ENCODE peak calls at places on chromosomes 4 and X, in nine cellular contexts. E, R, T, N, C, V, D, U and H are unnamed samples.

GRCh38 chr4:76011700-76012387 is 4.5 kb upstream of the CXCL9 start:
- DNase-seq in E (no peak), R (peak), T (peak), N (peak), C (no peak), V (no peak), D (peak), U (no peak), H (no peak)

GRCh38 chr4:35465096-35465495 is 779.2 kb downstream of the ARAP2 start:
- DNase-seq in E (no peak), R (no peak), T (no peak), N (no peak), C (no peak), V (no peak), D (no peak), U (no peak), H (no peak)

GRCh38 chr4:167282171-167282864 is 48.0 kb upstream of the SPOCK3 start:
- DNase-seq in E (no peak), R (no peak), T (no peak), N (no peak), C (no peak), V (no peak), D (no peak), U (no peak), H (no peak)

GRCh38 chr4:155541716-155542115 is 124.9 kb upstream of the GUCY1A1 start:
- DNase-seq in E (no peak), R (peak), T (no peak), N (no peak), C (no peak), V (no peak), D (no peak), U (no peak), H (no peak)

GRCh38 chrX:47361538-47362511 is 8.6 kb upstream of the ZNF157 start:
- DNase-seq in E (peak), R (peak), T (peak), N (peak), C (peak), V (peak), D (peak), U (peak), H (peak)

GRCh38 chr4:10299601-10300000 is 157.6 kb downstream of the ZNF518B start:
- DNase-seq in E (no peak), R (no peak), T (no peak), N (no peak), C (no peak), V (no peak), D (no peak), U (no peak), H (no peak)

GRCh38 chrX:140091276-140091886 is 126.1 kb upstream of the CXorf66 start:
- DNase-seq in E (no peak), R (no peak), T (no peak), N (peak), C (peak), V (peak), D (peak), U (no peak), H (peak)

GRCh38 chrX:112866175-112866574 is 25.5 kb upstream of the AMOT start:
- DNase-seq in E (no peak), R (peak), T (no peak), N (no peak), C (no peak), V (no peak), D (no peak), U (no peak), H (no peak)

GRCh38 chrX:92232182-92232581 is 453.0 kb downstream of the PCDH11X start:
- DNase-seq in E (peak), R (peak), T (no peak), N (no peak), C (no peak), V (no peak), D (no peak), U (no peak), H (peak)
- TF ChIP-seq CTCF in E (peak), R (peak), T (no peak), N (no peak), C (peak), V (no peak), D (peak), U (peak), H (peak)

GRCh38 chr4:147616849-147617172 is 386 bp upstream of the TMEM184C start:
- DNase-seq in E (no peak), R (no peak), T (no peak), N (no peak), C (no peak), V (no peak), D (no peak), U (no peak), H (no peak)

GRCh38 chr4:147620315-147620714 is 3.1 kb downstream of the TMEM184C start:
- DNase-seq in E (peak), R (no peak), T (no peak), N (no peak), C (no peak), V (no peak), D (no peak), U (no peak), H (no peak)

GRCh38 chr4:147617841-147618421 is 734 bp downstream of the TMEM184C start:
- DNase-seq in E (no peak), R (no peak), T (no peak), N (no peak), C (no peak), V (no peak), D (no peak), U (no peak), H (no peak)

DNA sequence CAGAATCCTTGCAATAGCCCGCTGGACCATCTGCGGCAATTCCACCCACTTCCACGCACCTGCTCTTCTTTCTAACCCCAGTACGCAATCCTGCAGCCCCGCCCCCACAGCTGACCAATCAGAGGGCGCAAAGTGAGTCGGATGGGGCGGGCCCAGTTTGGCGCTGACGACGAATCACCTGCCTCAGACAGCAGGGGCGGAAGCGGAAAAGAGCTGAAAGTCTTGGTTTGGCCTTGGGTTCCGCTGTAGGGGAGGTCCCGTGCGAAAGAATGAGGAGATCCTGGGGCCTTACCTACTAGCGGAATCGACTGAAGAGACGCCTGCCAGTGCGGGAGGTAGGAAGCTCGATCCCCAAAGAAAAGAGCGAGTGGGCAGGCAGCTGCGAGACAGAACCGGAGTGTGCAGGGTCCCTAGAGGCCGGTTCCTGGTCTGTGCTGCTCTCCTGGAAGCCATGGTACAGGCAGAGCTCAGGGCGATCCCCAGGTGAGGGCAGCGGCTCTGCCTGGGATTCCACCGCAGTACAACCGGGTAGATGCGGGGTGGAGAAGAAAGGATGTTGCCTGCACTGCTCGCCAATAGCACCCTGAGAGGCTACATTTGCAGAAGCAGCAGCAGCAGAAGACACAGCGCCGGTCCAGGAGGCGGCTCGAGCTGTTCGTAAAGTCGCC is at the start of gene TMEM184C:
- DNase-seq in E (peak), R (peak), T (peak), N (peak), C (peak), V (peak), D (peak), U (peak), H (peak)
- TF ChIP-seq CTCF in E (no peak), R (no peak), T (peak), N (no peak), C (no peak), V (no peak), D (peak), U (no peak), H (no peak)

GRCh38 chr4:95742872-95743271 is 97.0 kb upstream of the PDHA2 start:
- DNase-seq in E (no peak), R (no peak), T (no peak), N (no peak), C (no peak), V (no peak), D (no peak), U (no peak), H (no peak)

DNA sequence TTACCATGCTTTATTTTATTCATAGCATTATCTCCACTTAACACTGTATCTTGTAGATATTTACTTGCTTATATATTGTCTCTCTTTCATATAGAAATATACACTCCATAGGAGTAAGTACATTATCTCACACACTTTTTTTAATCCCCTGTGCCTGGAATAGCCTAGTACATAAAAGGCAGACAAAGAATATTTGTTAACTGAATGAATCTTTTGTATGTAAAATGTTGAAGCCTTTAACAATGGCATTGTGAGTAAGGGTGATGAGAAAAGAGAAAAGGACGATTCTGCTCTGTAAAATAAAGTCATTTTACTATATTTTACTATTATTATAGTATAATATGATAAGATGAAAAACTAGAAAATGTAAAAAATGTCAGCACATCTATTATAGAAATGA is 97.7 kb upstream of the PDHA2 start:
- DNase-seq in E (no peak), R (no peak), T (no peak), N (no peak), C (no peak), V (no peak), D (no peak), U (no peak), H (no peak)
- TF ChIP-seq CTCF in E (no peak), R (no peak), T (no peak), N (no peak), C (no peak), V (no peak), D (no peak), U (no peak), H (no peak)

DNA sequence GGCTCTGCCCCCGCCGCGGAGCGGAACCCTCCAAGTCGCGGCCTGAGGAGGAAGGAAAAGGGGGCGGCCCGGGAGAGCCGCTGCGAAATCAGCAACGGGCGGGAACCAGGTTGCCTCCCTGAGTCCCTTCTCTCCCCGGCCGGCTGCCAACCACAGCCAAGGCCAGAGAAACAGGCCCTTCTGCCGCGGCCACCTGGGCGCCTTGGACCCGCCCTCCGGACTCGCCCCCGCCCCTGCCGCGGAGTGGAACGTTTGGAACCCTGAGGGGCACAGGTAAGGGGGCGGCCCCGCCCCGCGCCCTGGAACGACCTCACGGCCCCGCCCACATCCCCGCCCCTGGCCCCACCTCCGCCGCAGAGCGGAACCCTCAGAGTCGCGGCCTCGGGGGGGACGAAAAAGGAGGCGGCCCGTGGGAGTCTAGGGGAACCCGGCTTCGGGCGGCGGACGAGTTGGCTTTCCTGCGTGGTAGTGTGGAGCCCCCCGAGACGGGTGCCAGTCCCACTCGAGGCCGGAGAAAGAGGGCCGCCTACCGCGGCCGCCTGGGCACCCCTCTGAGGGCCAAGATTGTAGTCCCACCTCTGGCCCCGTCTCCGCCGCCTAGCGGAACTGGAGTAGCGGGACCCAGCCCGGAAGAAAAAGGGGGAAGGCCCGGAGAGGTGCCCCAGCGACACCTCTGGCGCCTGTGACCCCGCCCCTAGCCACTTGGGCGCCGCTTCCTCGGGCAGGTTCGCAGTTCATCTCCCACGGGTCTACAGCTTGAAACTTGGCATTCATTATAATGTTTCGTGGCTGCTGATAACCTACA is 669 bp upstream of the PHKA2 start:
- DNase-seq in E (peak), R (peak), T (peak), N (peak), C (peak), V (peak), D (peak), U (peak), H (peak)
- TF ChIP-seq CTCF in E (peak), R (peak), T (peak), N (no peak), C (peak), V (no peak), D (peak), U (peak), H (peak)

DNA sequence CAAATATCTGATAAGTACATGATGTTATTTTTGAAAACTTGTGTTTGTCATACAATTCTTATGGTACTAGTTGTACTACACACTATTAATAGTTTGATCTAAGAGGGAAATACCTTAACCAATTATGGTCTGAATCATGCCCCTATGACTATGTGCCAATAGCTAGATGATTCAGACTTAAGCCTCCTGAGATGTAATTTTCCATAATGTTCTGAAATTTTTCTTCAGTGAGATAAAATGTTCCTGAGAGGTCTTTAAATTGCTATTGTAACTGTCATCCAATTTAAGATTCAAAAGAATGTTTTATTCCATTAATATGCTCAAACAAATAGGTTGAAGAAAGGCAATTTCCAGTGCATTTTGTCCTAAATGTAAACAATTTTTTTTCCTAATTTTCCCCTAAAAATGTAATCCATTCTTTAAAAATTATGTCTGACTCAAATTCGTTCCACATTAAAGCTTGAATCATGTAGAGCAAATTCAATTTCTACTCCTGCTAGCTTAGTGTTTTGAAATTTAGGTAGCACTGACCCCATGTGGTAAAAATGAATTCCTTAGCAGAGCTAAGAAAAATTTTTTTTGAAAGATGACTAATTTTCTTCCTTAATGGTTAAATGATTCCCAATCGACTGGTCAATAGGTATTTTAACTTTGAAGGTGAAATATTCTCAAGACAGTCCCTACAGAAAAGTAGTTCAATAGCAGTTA is 49.1 kb downstream of the APOOL start:
- DNase-seq in E (peak), R (peak), T (no peak), N (no peak), C (no peak), V (no peak), D (no peak), U (no peak), H (no peak)
- TF ChIP-seq CTCF in E (no peak), R (peak), T (peak), N (no peak), C (no peak), V (no peak), D (no peak), U (peak), H (no peak)

GRCh38 chr4:67126115-67126514 is 419.2 kb downstream of the CENPC start:
- DNase-seq in E (no peak), R (no peak), T (no peak), N (no peak), C (no peak), V (no peak), D (no peak), U (no peak), H (no peak)

DNA sequence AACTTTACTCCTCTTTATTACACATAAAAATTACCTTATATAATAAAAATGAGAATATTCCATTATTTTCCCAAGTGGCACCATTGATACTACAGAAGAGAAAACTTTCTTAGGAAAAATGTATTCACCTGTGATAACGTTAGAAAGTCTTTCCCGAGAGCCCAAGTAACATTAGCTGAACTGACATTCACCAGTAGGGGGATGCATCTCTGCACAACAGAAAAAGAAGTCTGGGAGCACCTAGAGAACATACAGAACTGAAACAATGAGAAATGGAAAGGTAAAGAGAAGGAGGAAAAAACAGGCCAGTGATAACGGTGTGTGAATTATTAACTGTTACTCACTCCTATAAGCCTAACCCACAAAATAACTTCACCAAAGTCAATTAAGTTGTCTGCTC is 423.3 kb downstream of the CENPC start:
- DNase-seq in E (peak), R (no peak), T (no peak), N (no peak), C (no peak), V (no peak), D (no peak), U (no peak), H (peak)
- TF ChIP-seq CTCF in E (peak), R (no peak), T (no peak), N (no peak), C (peak), V (no peak), D (peak), U (no peak), H (peak)

DNA sequence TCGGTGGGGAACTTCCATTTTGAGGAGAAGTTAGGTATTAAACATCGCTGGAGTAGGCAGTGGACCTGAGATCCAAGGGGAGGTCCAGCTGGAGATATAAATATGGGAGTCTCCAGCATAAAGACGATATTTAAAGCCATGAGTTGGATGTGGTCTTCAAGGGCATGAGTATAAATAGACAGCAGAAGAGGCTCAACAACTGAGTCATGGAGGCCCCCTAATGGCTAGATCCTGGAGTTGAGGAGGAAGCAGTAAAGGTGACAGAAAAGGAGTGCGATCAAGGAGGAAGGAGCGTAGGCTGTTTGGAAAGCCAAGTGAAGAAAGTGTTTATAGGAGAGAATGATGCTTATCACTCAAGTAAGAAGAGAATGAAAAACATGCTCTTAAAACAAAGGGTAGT is 18.1 kb upstream of the APBB2 start:
- DNase-seq in E (peak), R (no peak), T (no peak), N (no peak), C (no peak), V (no peak), D (no peak), U (no peak), H (no peak)
- TF ChIP-seq CTCF in E (peak), R (no peak), T (peak), N (no peak), C (no peak), V (no peak), D (no peak), U (no peak), H (no peak)

GRCh38 chrX:23907496-23908218 is at the start of the genes APOO and CXorf58:
- DNase-seq in E (peak), R (peak), T (peak), N (peak), C (peak), V (peak), D (peak), U (peak), H (peak)

GRCh38 chrX:23907106-23907495 is 637 bp downstream of the APOO start:
- DNase-seq in E (peak), R (no peak), T (no peak), N (no peak), C (no peak), V (no peak), D (no peak), U (no peak), H (no peak)

GRCh38 chrX:23911436-23911835 is 3.6 kb downstream of the CXorf58 start:
- DNase-seq in E (peak), R (no peak), T (no peak), N (no peak), C (no peak), V (no peak), D (no peak), U (no peak), H (no peak)

GRCh38 chrX:23904096-23904495 is 3.6 kb downstream of the APOO start:
- DNase-seq in E (no peak), R (peak), T (no peak), N (no peak), C (no peak), V (no peak), D (no peak), U (no peak), H (no peak)

DNA sequence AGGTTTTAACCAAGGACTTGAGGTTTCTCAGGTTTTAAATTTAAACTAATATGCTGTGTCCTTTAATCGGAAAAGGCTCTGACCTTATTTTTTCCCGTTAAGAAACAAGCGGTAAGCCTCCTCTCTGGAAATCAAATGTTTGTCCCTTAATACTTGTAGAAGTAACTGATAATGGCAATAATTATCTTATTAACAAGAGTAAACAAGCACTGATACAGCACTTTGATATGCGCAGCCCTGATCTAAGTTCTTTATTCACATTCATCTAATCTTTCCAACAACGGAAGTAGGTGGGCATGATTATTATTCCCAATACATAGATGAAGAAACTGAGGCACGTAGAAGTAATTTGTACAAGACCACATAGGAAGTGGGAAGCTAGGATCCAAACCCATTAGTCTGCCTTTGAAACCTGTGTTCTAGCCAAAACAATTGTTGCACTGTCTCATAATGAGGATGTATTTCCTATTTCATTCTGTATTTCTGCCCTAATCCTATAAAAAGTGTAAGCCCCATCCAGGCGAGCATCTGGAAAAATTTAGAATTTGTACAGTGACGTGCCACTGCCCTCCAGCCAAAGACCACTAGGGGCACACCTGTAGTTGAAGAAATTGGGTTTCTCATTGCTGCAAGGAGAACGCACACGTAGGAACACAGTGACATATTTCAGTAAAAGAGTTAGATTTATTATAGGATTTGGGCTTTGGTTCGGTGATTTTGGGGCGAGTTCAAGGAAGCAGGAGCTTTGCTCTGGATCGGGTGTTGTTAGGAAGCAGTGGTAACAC is 605 bp downstream of the CXorf58 start:
- DNase-seq in E (no peak), R (no peak), T (no peak), N (no peak), C (peak), V (no peak), D (peak), U (no peak), H (peak)
- TF ChIP-seq CTCF in E (peak), R (peak), T (peak), N (no peak), C (no peak), V (no peak), D (peak), U (no peak), H (peak)

GRCh38 chr4:74969507-74970474 is 36.9 kb downstream of the PARM1 start:
- DNase-seq in E (no peak), R (no peak), T (peak), N (no peak), C (no peak), V (no peak), D (peak), U (no peak), H (no peak)
- TF ChIP-seq CTCF in E (no peak), R (no peak), T (peak), N (no peak), C (peak), V (no peak), D (peak), U (peak), H (no peak)